ENCODE peak calls at places on chromosomes 5 and 9, in nine cellular contexts. One of them, this sample, is unnamed.

GRCh38 chr5:171201285-171201684 is 107.8 kb upstream of the TLX3 start:
- DNase-seq in osteocyte: no peak
- DNase-seq in mucosa of descending colon: no peak
- DNase-seq in H9: no peak
- DNase-seq in brain microvascular endothelial cell: no peak
- DNase-seq in pancreas: no peak
- DNase-seq in right lobe of liver: no peak
- DNase-seq in adrenal gland: no peak
- DNase-seq in activated B cell treated with CpG ODN at 0.5 μM for 24 hours: no peak
- DNase-seq in this sample: no peak

GRCh38 chr5:1826235-1826980 is 25.2 kb downstream of the NDUFS6 start:
- DNase-seq in osteocyte: no peak
- DNase-seq in mucosa of descending colon: no peak
- DNase-seq in H9: no peak
- DNase-seq in brain microvascular endothelial cell: no peak
- DNase-seq in pancreas: no peak
- DNase-seq in right lobe of liver: no peak
- DNase-seq in adrenal gland: no peak
- DNase-seq in activated B cell treated with CpG ODN at 0.5 μM for 24 hours: no peak
- DNase-seq in this sample: no peak

GRCh38 chr9:126436545-126437269 is 110.1 kb downstream of the MVB12B start:
- DNase-seq in osteocyte: peak
- DNase-seq in mucosa of descending colon: no peak
- DNase-seq in H9: no peak
- DNase-seq in brain microvascular endothelial cell: no peak
- DNase-seq in pancreas: no peak
- DNase-seq in right lobe of liver: no peak
- DNase-seq in adrenal gland: peak
- DNase-seq in activated B cell treated with CpG ODN at 0.5 μM for 24 hours: no peak
- DNase-seq in this sample: no peak

GRCh38 chr5:109177227-109177626 is 232.5 kb downstream of the PJA2 start:
- DNase-seq in osteocyte: no peak
- DNase-seq in mucosa of descending colon: no peak
- DNase-seq in H9: no peak
- DNase-seq in brain microvascular endothelial cell: no peak
- DNase-seq in pancreas: no peak
- DNase-seq in right lobe of liver: no peak
- DNase-seq in adrenal gland: no peak
- DNase-seq in activated B cell treated with CpG ODN at 0.5 μM for 24 hours: no peak
- DNase-seq in this sample: no peak

GRCh38 chr5:56319281-56320242 is 86.4 kb upstream of the ANKRD55 start:
- DNase-seq in osteocyte: no peak
- DNase-seq in mucosa of descending colon: peak
- DNase-seq in H9: no peak
- DNase-seq in brain microvascular endothelial cell: no peak
- DNase-seq in pancreas: no peak
- DNase-seq in right lobe of liver: no peak
- DNase-seq in adrenal gland: no peak
- DNase-seq in activated B cell treated with CpG ODN at 0.5 μM for 24 hours: no peak
- DNase-seq in this sample: peak

GRCh38 chr9:93122721-93123221 is 11.3 kb downstream of the NINJ1 start:
- DNase-seq in osteocyte: no peak
- DNase-seq in mucosa of descending colon: peak
- DNase-seq in H9: peak
- DNase-seq in brain microvascular endothelial cell: no peak
- DNase-seq in pancreas: peak
- DNase-seq in right lobe of liver: no peak
- DNase-seq in adrenal gland: peak
- DNase-seq in activated B cell treated with CpG ODN at 0.5 μM for 24 hours: peak
- DNase-seq in this sample: no peak

GRCh38 chr9:81472701-81473100 is 216.6 kb downstream of the TLE1 start:
- DNase-seq in osteocyte: no peak
- DNase-seq in mucosa of descending colon: no peak
- DNase-seq in H9: no peak
- DNase-seq in brain microvascular endothelial cell: no peak
- DNase-seq in pancreas: no peak
- DNase-seq in right lobe of liver: no peak
- DNase-seq in adrenal gland: no peak
- DNase-seq in activated B cell treated with CpG ODN at 0.5 μM for 24 hours: no peak
- DNase-seq in this sample: no peak

GRCh38 chr5:177351392-177352329 is at the start of gene LMAN2:
- DNase-seq in osteocyte: peak
- DNase-seq in mucosa of descending colon: peak
- DNase-seq in H9: peak
- DNase-seq in brain microvascular endothelial cell: peak
- DNase-seq in pancreas: peak
- DNase-seq in right lobe of liver: peak
- DNase-seq in adrenal gland: peak
- DNase-seq in activated B cell treated with CpG ODN at 0.5 μM for 24 hours: peak
- DNase-seq in this sample: peak

GRCh38 chr9:136665704-136666363 is 3.1 kb downstream of the EGFL7 start:
- DNase-seq in osteocyte: no peak
- DNase-seq in mucosa of descending colon: peak
- DNase-seq in H9: no peak
- DNase-seq in brain microvascular endothelial cell: no peak
- DNase-seq in pancreas: no peak
- DNase-seq in right lobe of liver: peak
- DNase-seq in adrenal gland: no peak
- DNase-seq in activated B cell treated with CpG ODN at 0.5 μM for 24 hours: no peak
- DNase-seq in this sample: no peak

DNA sequence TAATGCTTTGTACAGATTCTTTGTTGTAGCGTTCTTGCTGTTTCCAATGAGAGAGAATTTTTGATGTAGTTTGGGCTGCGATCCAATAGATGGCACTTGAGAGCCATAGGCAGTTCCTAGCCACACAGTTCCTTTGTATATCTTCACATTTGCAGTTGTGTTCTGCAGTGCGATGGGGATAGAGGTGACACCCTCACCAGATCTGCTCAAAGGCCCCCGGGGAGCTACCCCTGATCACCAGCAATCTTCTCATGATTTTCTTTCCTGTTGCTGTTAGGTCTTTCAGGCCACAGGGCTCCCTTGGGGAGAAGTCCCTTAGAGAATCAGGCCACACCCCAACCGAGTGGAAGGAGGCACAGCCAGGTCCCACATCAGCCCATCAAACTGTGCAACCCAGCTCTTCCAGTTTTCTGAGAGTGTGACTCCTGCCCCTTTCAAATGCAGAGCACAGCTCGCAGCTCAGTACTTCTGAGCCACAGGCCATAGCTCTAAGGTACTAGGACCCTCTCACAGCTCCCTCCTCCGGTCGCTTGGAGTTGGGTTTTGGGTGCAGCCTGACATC is 353.7 kb downstream of the SLCO4C1 start:
- DNase-seq in osteocyte: no peak
- DNase-seq in mucosa of descending colon: no peak
- DNase-seq in H9: peak
- DNase-seq in brain microvascular endothelial cell: peak
- DNase-seq in pancreas: peak
- DNase-seq in right lobe of liver: no peak
- DNase-seq in adrenal gland: peak
- DNase-seq in activated B cell treated with CpG ODN at 0.5 μM for 24 hours: no peak
- DNase-seq in this sample: no peak
- TF ChIP-seq CTCF in osteocyte: peak
- TF ChIP-seq CTCF in mucosa of descending colon: peak
- TF ChIP-seq CTCF in H9: peak
- TF ChIP-seq CTCF in brain microvascular endothelial cell: peak
- TF ChIP-seq CTCF in pancreas: no peak
- TF ChIP-seq CTCF in right lobe of liver: peak
- TF ChIP-seq CTCF in adrenal gland: no peak
- TF ChIP-seq CTCF in activated B cell treated with CpG ODN at 0.5 μM for 24 hours: no peak
- TF ChIP-seq CTCF in this sample: peak

DNA sequence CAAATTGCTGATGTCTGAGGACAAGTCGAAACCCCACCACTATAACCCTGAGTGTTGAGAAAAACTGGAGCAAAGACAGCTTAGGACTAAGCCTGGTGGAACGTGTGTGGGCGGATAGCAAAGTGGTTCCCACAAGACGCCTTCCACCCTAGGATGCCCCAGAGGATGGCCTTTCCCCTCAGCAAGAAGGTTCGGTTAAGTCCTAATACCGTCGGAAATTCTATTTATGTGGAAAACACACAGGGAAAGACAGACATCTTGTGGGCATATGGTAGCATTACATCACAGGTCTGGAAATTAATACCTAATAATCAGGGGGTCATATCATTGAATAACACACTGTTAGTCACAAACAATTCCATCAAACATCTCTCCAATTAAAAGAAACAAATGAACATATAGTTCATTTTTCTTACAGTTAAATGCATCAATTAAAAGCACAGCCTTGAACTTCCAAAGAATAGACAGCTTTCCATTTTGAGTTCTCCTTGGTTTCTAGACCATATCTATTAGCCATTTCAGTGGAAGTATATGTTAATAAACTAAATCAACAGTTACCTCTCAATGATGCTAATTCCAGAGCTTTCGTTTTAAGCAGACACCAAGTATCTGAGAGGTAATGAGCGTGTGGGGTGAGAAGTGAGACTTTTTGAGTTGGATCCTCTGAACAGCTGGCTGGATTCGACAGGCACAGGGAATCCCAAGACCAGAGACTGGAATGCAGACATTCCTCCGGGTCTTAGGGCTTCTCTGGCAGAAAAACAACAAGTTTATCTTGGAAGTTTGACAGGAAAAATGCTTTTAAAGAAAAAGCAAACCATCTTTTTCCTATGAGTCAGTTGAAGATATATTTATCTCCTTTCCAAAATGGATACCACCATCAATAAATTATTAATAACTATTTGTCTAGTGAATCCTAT is 2.9 kb upstream of the ICE1 start:
- DNase-seq in osteocyte: no peak
- DNase-seq in mucosa of descending colon: no peak
- DNase-seq in H9: peak
- DNase-seq in brain microvascular endothelial cell: peak
- DNase-seq in pancreas: peak
- DNase-seq in right lobe of liver: no peak
- DNase-seq in adrenal gland: no peak
- DNase-seq in activated B cell treated with CpG ODN at 0.5 μM for 24 hours: no peak
- DNase-seq in this sample: no peak
- TF ChIP-seq CTCF in osteocyte: peak
- TF ChIP-seq CTCF in mucosa of descending colon: no peak
- TF ChIP-seq CTCF in H9: peak
- TF ChIP-seq CTCF in brain microvascular endothelial cell: peak
- TF ChIP-seq CTCF in pancreas: peak
- TF ChIP-seq CTCF in right lobe of liver: peak
- TF ChIP-seq CTCF in adrenal gland: peak
- TF ChIP-seq CTCF in activated B cell treated with CpG ODN at 0.5 μM for 24 hours: no peak
- TF ChIP-seq CTCF in this sample: peak

DNA sequence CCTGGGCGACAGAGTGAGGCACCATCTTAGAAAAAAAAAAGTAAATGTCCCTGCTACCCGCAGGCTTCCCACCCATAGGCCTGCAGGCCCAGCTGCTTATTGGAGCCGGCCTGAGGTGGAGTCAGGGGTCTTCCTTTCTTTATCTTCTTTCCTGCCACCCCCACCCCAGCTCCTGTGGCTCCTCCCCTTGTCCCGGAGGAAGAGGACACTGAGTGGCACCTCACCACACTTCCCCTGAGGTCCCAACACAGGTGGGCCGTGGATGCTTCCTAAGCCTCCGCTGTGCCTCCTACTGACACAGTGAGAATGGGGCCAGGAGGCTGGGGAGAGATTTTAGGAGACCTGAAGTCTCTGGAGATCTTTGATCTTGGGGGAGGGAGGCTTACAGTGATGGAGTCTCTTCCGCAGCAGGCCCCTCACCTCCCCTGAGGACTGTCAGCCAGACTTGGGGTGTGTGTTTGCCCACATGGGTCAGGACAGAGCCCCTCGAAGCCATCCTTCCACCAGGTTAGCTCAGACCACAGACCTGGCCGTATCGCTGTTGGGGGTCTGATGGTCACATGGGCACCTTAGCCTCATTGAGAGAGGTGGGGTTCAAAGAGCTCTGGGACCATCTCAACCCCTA is 135.4 kb upstream of the IER5L start:
- DNase-seq in osteocyte: peak
- DNase-seq in mucosa of descending colon: no peak
- DNase-seq in H9: no peak
- DNase-seq in brain microvascular endothelial cell: no peak
- DNase-seq in pancreas: peak
- DNase-seq in right lobe of liver: peak
- DNase-seq in adrenal gland: peak
- DNase-seq in activated B cell treated with CpG ODN at 0.5 μM for 24 hours: no peak
- DNase-seq in this sample: no peak
- TF ChIP-seq CTCF in osteocyte: no peak
- TF ChIP-seq CTCF in mucosa of descending colon: no peak
- TF ChIP-seq CTCF in H9: no peak
- TF ChIP-seq CTCF in brain microvascular endothelial cell: no peak
- TF ChIP-seq CTCF in pancreas: no peak
- TF ChIP-seq CTCF in right lobe of liver: no peak
- TF ChIP-seq CTCF in adrenal gland: no peak
- TF ChIP-seq CTCF in activated B cell treated with CpG ODN at 0.5 μM for 24 hours: no peak
- TF ChIP-seq CTCF in this sample: no peak

GRCh38 chr9:100426532-100427365 is at the start of gene MSANTD3:
- DNase-seq in osteocyte: peak
- DNase-seq in mucosa of descending colon: peak
- DNase-seq in H9: peak
- DNase-seq in brain microvascular endothelial cell: peak
- DNase-seq in pancreas: peak
- DNase-seq in right lobe of liver: peak
- DNase-seq in adrenal gland: peak
- DNase-seq in activated B cell treated with CpG ODN at 0.5 μM for 24 hours: peak
- DNase-seq in this sample: peak
- TF ChIP-seq CTCF in osteocyte: no peak
- TF ChIP-seq CTCF in mucosa of descending colon: no peak
- TF ChIP-seq CTCF in H9: no peak
- TF ChIP-seq CTCF in brain microvascular endothelial cell: no peak
- TF ChIP-seq CTCF in pancreas: no peak
- TF ChIP-seq CTCF in right lobe of liver: peak
- TF ChIP-seq CTCF in adrenal gland: no peak
- TF ChIP-seq CTCF in activated B cell treated with CpG ODN at 0.5 μM for 24 hours: no peak
- TF ChIP-seq CTCF in this sample: peak

GRCh38 chr9:108933641-108934322 is at the start of gene ELP1:
- DNase-seq in osteocyte: peak
- DNase-seq in mucosa of descending colon: peak
- DNase-seq in H9: peak
- DNase-seq in brain microvascular endothelial cell: peak
- DNase-seq in pancreas: peak
- DNase-seq in right lobe of liver: peak
- DNase-seq in adrenal gland: peak
- DNase-seq in activated B cell treated with CpG ODN at 0.5 μM for 24 hours: peak
- DNase-seq in this sample: peak
- TF ChIP-seq CTCF in osteocyte: peak
- TF ChIP-seq CTCF in mucosa of descending colon: peak
- TF ChIP-seq CTCF in H9: no peak
- TF ChIP-seq CTCF in brain microvascular endothelial cell: peak
- TF ChIP-seq CTCF in pancreas: no peak
- TF ChIP-seq CTCF in right lobe of liver: peak
- TF ChIP-seq CTCF in adrenal gland: no peak
- TF ChIP-seq CTCF in activated B cell treated with CpG ODN at 0.5 μM for 24 hours: no peak
- TF ChIP-seq CTCF in this sample: no peak

This sample was measured in heart right ventricle.